ENCODE peak calls at places on chromosome 12, in four cellular contexts. P, Y, S and D are unnamed samples.

GRCh38 chr12:53308276-53308675 is 8.8 kb downstream of the MYG1 start:
- DNase-seq in P (no peak), Y (no peak), S (no peak), D (no peak)

GRCh38 chr12:49188205-49188915 is 520 bp downstream of the TUBA1A start:
- DNase-seq in P (peak), Y (peak), S (peak), D (peak)

GRCh38 chr12:130438711-130439110 is 101.0 kb downstream of the PIWIL1 start:
- DNase-seq in P (no peak), Y (no peak), S (no peak), D (no peak)

GRCh38 chr12:15996254-15996653 is 85.1 kb downstream of the DERA start:
- DNase-seq in P (no peak), Y (peak), S (peak), D (peak)

GRCh38 chr12:122866950-122867607 is 28.8 kb downstream of the VPS37B start:
- DNase-seq in P (no peak), Y (no peak), S (no peak), D (no peak)

GRCh38 chr12:122836027-122836921 is 1.0 kb downstream of the HIP1R start:
- DNase-seq in P (peak), Y (peak), S (peak), D (peak)

GRCh38 chr12:124703852-124704251 is 136.4 kb upstream of the NCOR2 start:
- DNase-seq in P (no peak), Y (peak), S (no peak), D (no peak)

GRCh38 chr12:85872497-85873091 is 1.5 kb upstream of the NTS start:
- DNase-seq in P (peak), Y (peak), S (peak), D (peak)

GRCh38 chr12:103503546-103504480 is 8.0 kb upstream of the C12orf42 start:
- DNase-seq in P (peak), Y (no peak), S (peak), D (peak)

GRCh38 chr12:92745874-92746553 is 43.2 kb downstream of the PLEKHG7 start:
- DNase-seq in P (no peak), Y (peak), S (peak), D (peak)

GRCh38 chr12:87939182-87939581 is 90.0 kb downstream of the C12orf50 start:
- DNase-seq in P (no peak), Y (no peak), S (no peak), D (no peak)

GRCh38 chr12:103244596-103244995 is 251.2 kb downstream of the C12orf42 start:
- DNase-seq in P (no peak), Y (no peak), S (no peak), D (no peak)

GRCh38 chr12:3097186-3097804 is 20.1 kb downstream of the TSPAN9 start:
- DNase-seq in P (no peak), Y (peak), S (peak), D (peak)